ENCODE peak calls at places on chromosome 6, in five cellular contexts. Y, B, S, Z and K are unnamed samples.

GRCh38 chr6:126181173-126181741 is 158.7 kb upstream of the CENPW start:
- DNase-seq in Y (no peak), B (no peak), S (no peak), Z (no peak), K (no peak)

GRCh38 chr6:43744490-43744889 is 25.5 kb upstream of the VEGFA start:
- DNase-seq in Y (no peak), B (peak; percentile 29), S (no peak), Z (no peak), K (no peak)

GRCh38 chr6:142945446-142946180 is 637 bp upstream of the HIVEP2 start:
- DNase-seq in Y (no peak), B (peak; percentile 72), S (no peak), Z (no peak), K (no peak)

GRCh38 chr6:81834141-81834621 is 81.7 kb upstream of the TENT5A start:
- DNase-seq in Y (peak; percentile 61), B (no peak), S (peak; percentile 35), Z (no peak), K (peak; percentile 86)

GRCh38 chr6:69337301-69337700 is 459.5 kb downstream of the LMBRD1 start:
- DNase-seq in Y (no peak), B (no peak), S (no peak), Z (no peak), K (no peak)

GRCh38 chr6:26457407-26457795 is 354 bp upstream of the BTN2A1 start:
- DNase-seq in Y (no peak), B (no peak), S (no peak), Z (peak; percentile 32), K (no peak)

GRCh38 chr6:63644668-63645326 is 9.2 kb downstream of the PHF3 start:
- DNase-seq in Y (no peak), B (no peak), S (no peak), Z (no peak), K (no peak)

GRCh38 chr6:93675856-93676255 is 256.5 kb upstream of the EPHA7 start:
- DNase-seq in Y (no peak), B (no peak), S (no peak), Z (no peak), K (peak; percentile 6)

GRCh38 chr6:132937466-132937906 is 123.1 kb downstream of the RPS12 start:
- DNase-seq in Y (peak; percentile 69), B (no peak), S (no peak), Z (peak; percentile 70), K (peak; percentile 45)

GRCh38 chr6:101541873-101542272 is 148.4 kb downstream of the GRIK2 start:
- DNase-seq in Y (no peak), B (no peak), S (no peak), Z (no peak), K (no peak)

GRCh38 chr6:105675715-105676397 is 273.0 kb upstream of the PREP start:
- DNase-seq in Y (peak; percentile 68), B (no peak), S (peak; percentile 89), Z (no peak), K (peak; percentile 23)

GRCh38 chr6:120279706-120280105 is 930.1 kb upstream of the MAN1A1 start:
- DNase-seq in Y (no peak), B (no peak), S (no peak), Z (no peak), K (no peak)

GRCh38 chr6:108669673-108670072 is 109.0 kb downstream of the FOXO3 start:
- DNase-seq in Y (no peak), B (no peak), S (no peak), Z (no peak), K (no peak)

GRCh38 chr6:3965071-3965718 is 113.7 kb downstream of the FAM217A start:
- DNase-seq in Y (no peak), B (no peak), S (no peak), Z (no peak), K (no peak)

GRCh38 chr6:128327890-128328289 is 192.5 kb downstream of the PTPRK start:
- DNase-seq in Y (peak; percentile 48), B (no peak), S (no peak), Z (peak; percentile 9), K (peak; percentile 56)

GRCh38 chr6:24205020-24205492 is 79.0 kb downstream of the NRSN1 start:
- DNase-seq in Y (peak; percentile 66), B (no peak), S (no peak), Z (no peak), K (peak; percentile 62)

GRCh38 chr6:164753517-164753916 is 555.9 kb downstream of the C6orf118 start:
- DNase-seq in Y (peak; percentile 0), B (no peak), S (no peak), Z (no peak), K (peak; percentile 31)

GRCh38 chr6:168514216-168514615 is 73.2 kb downstream of the SMOC2 start:
- DNase-seq in Y (peak; percentile 34), B (no peak), S (no peak), Z (peak; percentile 45), K (peak; percentile 75)

GRCh38 chr6:139763468-139764214 is 389.2 kb upstream of the CITED2 start:
- DNase-seq in Y (peak; percentile 60), B (no peak), S (peak; percentile 53), Z (no peak), K (peak; percentile 83)

GRCh38 chr6:18148304-18149025 is 6.4 kb downstream of the TPMT start:
- DNase-seq in Y (peak; percentile 83), B (no peak), S (peak; percentile 92), Z (no peak), K (peak; percentile 76)

GRCh38 chr6:16985484-16986284 is 116.2 kb upstream of the STMND1 start:
- DNase-seq in Y (peak; percentile 31), B (no peak), S (peak; percentile 97), Z (no peak), K (peak; percentile 40)

GRCh38 chr6:24581084-24581669 is 64.8 kb downstream of the KIAA0319 start:
- DNase-seq in Y (peak; percentile 79), B (no peak), S (no peak), Z (peak; percentile 77), K (peak; percentile 73)

GRCh38 chr6:40912158-40912946 is 126.7 kb downstream of the UNC5CL start:
- DNase-seq in Y (peak; percentile 36), B (no peak), S (no peak), Z (peak; percentile 74), K (peak; percentile 36)
- TF ChIP-seq CTCF in Y (peak; percentile 54), B (peak; percentile 58), S (peak; percentile 37), Z (peak; percentile 31), K (peak; percentile 33)

GRCh38 chr6:148701393-148701774 is 45.4 kb upstream of the UST start:
- DNase-seq in Y (no peak), B (no peak), S (no peak), Z (no peak), K (no peak)
- H3K4me3 ChIP-seq in Y (peak overlapping the region; percentile 44), B (no peak overlapping the region), S (no peak overlapping the region), Z (no peak overlapping the region), K (peak overlapping the region; percentile 44)

DNA sequence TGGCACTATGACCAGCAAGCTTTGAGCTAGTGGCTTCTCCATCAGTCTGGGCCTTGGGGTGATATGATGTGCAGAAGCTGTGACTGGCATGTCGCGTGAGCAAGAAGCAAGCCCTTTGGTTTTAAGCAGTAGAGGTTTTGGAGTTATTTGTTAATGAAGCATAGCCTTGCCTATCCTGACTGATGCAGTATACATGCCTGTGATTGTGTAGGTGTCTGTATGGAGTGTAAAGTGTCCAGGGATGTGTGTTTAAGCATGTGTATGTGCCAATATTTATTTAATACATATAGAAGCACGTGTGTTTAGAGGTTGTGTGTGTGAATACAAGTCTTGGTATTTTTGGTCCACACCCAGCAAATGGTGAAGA is 61.0 kb upstream of the CCDC167 start:
- DNase-seq in Y (no peak), B (no peak), S (no peak), Z (no peak), K (no peak)
- TF ChIP-seq CTCF in Y (no peak), B (no peak), S (no peak), Z (no peak), K (no peak)

DNA sequence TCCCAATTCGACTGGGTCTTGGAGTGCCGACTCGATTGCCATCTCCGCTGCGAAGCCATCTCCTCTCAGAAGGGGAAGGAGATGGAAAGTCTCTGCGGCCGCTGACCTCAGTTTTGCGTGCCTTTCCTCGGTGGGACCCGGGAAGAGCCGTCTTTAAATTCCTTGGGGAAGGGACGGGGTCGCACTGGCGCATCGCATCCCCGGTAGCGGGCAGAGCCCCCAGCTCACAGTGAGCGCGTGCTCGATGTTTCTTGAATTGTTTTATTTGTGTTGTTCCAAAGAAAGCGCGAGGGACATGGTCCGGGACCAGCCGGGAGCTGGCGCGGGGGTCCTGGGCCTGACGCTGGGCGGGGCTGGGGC is 254 bp upstream of the TIAM2 start:
- DNase-seq in Y (no peak), B (no peak), S (no peak), Z (no peak), K (no peak)
- H3K4me3 ChIP-seq in Y (peak overlapping the region; percentile 70), B (peak overlapping the region; percentile 42), S (peak overlapping the region; percentile 16), Z (peak overlapping the region; percentile 26), K (peak overlapping the region; percentile 71)

GRCh38 chr6:51349866-51350265 is 531.2 kb downstream of the TFAP2B start:
- DNase-seq in Y (no peak), B (no peak), S (no peak), Z (no peak), K (no peak)

GRCh38 chr6:51352506-51353029 is 533.9 kb downstream of the TFAP2B start:
- DNase-seq in Y (no peak), B (no peak), S (no peak), Z (no peak), K (no peak)

DNA sequence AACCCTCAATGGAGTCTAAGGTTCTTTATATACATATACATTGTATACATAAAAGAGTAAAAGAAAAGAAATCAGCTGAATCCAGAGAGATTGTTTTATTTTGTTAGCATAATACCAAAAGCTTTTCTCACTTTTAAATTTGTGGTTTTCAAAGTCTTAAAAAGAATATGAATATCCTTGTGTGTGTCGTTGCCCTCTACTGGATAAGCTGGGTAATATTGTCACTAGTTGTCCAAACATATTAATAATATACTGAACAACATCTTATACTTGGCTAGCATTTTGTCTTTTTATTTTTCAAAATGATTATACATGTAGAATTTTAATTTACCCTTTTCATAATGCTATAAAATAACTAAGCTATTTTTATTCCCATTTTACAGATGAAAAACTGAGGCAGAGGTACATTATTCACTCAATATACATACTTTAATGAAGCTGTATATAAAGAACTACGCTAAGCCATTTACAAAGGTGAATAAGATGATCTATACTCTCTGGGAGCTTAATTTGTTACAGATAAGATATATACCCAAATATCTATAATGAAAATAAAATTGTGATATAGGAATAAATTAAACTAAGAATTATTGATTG is 531.7 kb downstream of the TFAP2B start:
- DNase-seq in Y (peak; percentile 42), B (no peak), S (no peak), Z (no peak), K (no peak)
- TF ChIP-seq CTCF in Y (peak; percentile 40), B (peak; percentile 54), S (no peak), Z (no peak), K (no peak)

GRCh38 chr6:161918154-161918553 is 644.3 kb upstream of the AGPAT4 start:
- DNase-seq in Y (peak; percentile 57), B (no peak), S (no peak), Z (no peak), K (no peak)
- H3K4me3 ChIP-seq in Y (no peak overlapping the region), B (no peak overlapping the region), S (no peak overlapping the region), Z (no peak overlapping the region), K (no peak overlapping the region)